ENCODE peak calls at places on chromosomes 3 and 15, in five cellular contexts. Y, V, Q, U and R are unnamed samples.

GRCh38 chr15:97684249-97684648 is 276.3 kb upstream of the ARRDC4 start:
- DNase-seq in Y (no peak), V (no peak), Q (no peak), U (no peak), R (no peak)

GRCh38 chr3:194773216-194773615 is 87.5 kb downstream of the FAM43A start:
- DNase-seq in Y (peak), V (no peak), Q (peak), U (no peak), R (no peak)

GRCh38 chr15:27587810-27588209 is 511.3 kb downstream of the OCA2 start:
- DNase-seq in Y (no peak), V (no peak), Q (no peak), U (peak), R (no peak)

GRCh38 chr15:84736375-84736774 is 12.0 kb upstream of the ZNF592 start:
- DNase-seq in Y (no peak), V (no peak), Q (peak), U (no peak), R (no peak)

GRCh38 chr15:101489633-101490407 is at the start of gene PCSK6:
- DNase-seq in Y (no peak), V (no peak), Q (peak), U (peak), R (peak)

GRCh38 chr15:87121357-87121756 is 1041.7 kb downstream of the AGBL1 start:
- DNase-seq in Y (no peak), V (no peak), Q (no peak), U (no peak), R (no peak)

GRCh38 chr3:45034612-45035252 is 8.6 kb downstream of the CLEC3B start:
- DNase-seq in Y (no peak), V (no peak), Q (peak), U (no peak), R (peak)

GRCh38 chr15:64044315-64045105 is 1.8 kb downstream of the DAPK2 start:
- DNase-seq in Y (no peak), V (no peak), Q (no peak), U (no peak), R (peak)

GRCh38 chr3:195031574-195032003 is 239.4 kb downstream of the XXYLT1 start:
- DNase-seq in Y (peak), V (peak), Q (no peak), U (no peak), R (no peak)

GRCh38 chr3:134839990-134840389 is 44.9 kb downstream of the EPHB1 start:
- DNase-seq in Y (no peak), V (no peak), Q (no peak), U (no peak), R (no peak)

GRCh38 chr3:188468196-188468595 is 314.2 kb downstream of the LPP start:
- DNase-seq in Y (peak), V (no peak), Q (no peak), U (no peak), R (no peak)

GRCh38 chr15:23648920-23649515 is 1.4 kb upstream of the MAGEL2 start:
- DNase-seq in Y (no peak), V (peak), Q (peak), U (peak), R (peak)

GRCh38 chr3:174397848-174398247 is 461.3 kb upstream of the NAALADL2 start:
- DNase-seq in Y (peak), V (peak), Q (no peak), U (no peak), R (no peak)

GRCh38 chr3:173395412-173396181 is 1.9 kb upstream of the NLGN1 start:
- DNase-seq in Y (peak), V (no peak), Q (peak), U (peak), R (peak)

GRCh38 chr3:99269606-99270355 is 368.3 kb upstream of the DCBLD2 start:
- DNase-seq in Y (no peak), V (no peak), Q (no peak), U (no peak), R (no peak)

GRCh38 chr3:66405701-66406091 is 95.1 kb downstream of the LRIG1 start:
- DNase-seq in Y (no peak), V (no peak), Q (peak), U (no peak), R (no peak)

GRCh38 chr3:102896851-102897621 is 462.2 kb downstream of the ZPLD1 start:
- DNase-seq in Y (no peak), V (no peak), Q (no peak), U (no peak), R (no peak)

GRCh38 chr3:142676151-142676550 is 47.7 kb upstream of the TRPC1 start:
- DNase-seq in Y (peak), V (no peak), Q (no peak), U (no peak), R (no peak)

GRCh38 chr3:69182588-69183299 is 60.3 kb upstream of the LMOD3 start:
- DNase-seq in Y (peak), V (no peak), Q (no peak), U (no peak), R (no peak)

GRCh38 chr15:62362608-62363007 is 197.5 kb upstream of the C2CD4B start:
- DNase-seq in Y (no peak), V (no peak), Q (no peak), U (no peak), R (no peak)

GRCh38 chr3:55000546-55000945 is 72.7 kb upstream of the LRTM1 start:
- DNase-seq in Y (no peak), V (no peak), Q (no peak), U (no peak), R (no peak)

GRCh38 chr3:185225523-185225922 is 28.3 kb downstream of the EHHADH start:
- DNase-seq in Y (no peak), V (no peak), Q (no peak), U (no peak), R (no peak)

GRCh38 chr15:91263632-91264477 is 163.8 kb downstream of the SV2B start:
- DNase-seq in Y (no peak), V (no peak), Q (peak), U (no peak), R (no peak)

GRCh38 chr15:96348112-96349027 is 17.9 kb downstream of the NR2F2 start:
- DNase-seq in Y (peak), V (no peak), Q (no peak), U (no peak), R (no peak)

GRCh38 chr15:64877435-64877834 is 34.3 kb upstream of the ANKDD1A start:
- DNase-seq in Y (peak), V (no peak), Q (peak), U (no peak), R (peak)

GRCh38 chr3:126555795-126556636 is 2.7 kb downstream of the C3orf22 start:
- DNase-seq in Y (no peak), V (no peak), Q (peak), U (no peak), R (peak)

GRCh38 chr3:71962561-71963240 is 177.8 kb upstream of the PROK2 start:
- DNase-seq in Y (no peak), V (no peak), Q (no peak), U (no peak), R (no peak)

GRCh38 chr3:128296469-128297251 is 143.4 kb downstream of the EEFSEC start:
- DNase-seq in Y (no peak), V (no peak), Q (no peak), U (no peak), R (peak)

GRCh38 chr15:45854455-45855202 is 219.8 kb downstream of the SQOR start:
- DNase-seq in Y (no peak), V (no peak), Q (no peak), U (no peak), R (no peak)

GRCh38 chr3:98994128-98994762 is 92.8 kb upstream of the DCBLD2 start:
- DNase-seq in Y (peak), V (peak), Q (no peak), U (no peak), R (no peak)

GRCh38 chr15:101001796-101002195 is 82.6 kb downstream of the LRRK1 start:
- DNase-seq in Y (no peak), V (no peak), Q (peak), U (no peak), R (no peak)

GRCh38 chr3:59609967-59610366 is 560.1 kb upstream of the CFAP20DC start:
- DNase-seq in Y (no peak), V (no peak), Q (no peak), U (no peak), R (no peak)

GRCh38 chr15:66698971-66699370 is 3.1 kb upstream of the SMAD6 start:
- DNase-seq in Y (no peak), V (no peak), Q (no peak), U (no peak), R (no peak)

GRCh38 chr15:89469331-89470107 is 26.9 kb downstream of the RHCG start:
- DNase-seq in Y (no peak), V (no peak), Q (no peak), U (no peak), R (no peak)
- TF ChIP-seq POLR2AphosphoS5 in Y (no peak), V (no peak), Q (no peak), U (no peak), R (no peak)

DNA sequence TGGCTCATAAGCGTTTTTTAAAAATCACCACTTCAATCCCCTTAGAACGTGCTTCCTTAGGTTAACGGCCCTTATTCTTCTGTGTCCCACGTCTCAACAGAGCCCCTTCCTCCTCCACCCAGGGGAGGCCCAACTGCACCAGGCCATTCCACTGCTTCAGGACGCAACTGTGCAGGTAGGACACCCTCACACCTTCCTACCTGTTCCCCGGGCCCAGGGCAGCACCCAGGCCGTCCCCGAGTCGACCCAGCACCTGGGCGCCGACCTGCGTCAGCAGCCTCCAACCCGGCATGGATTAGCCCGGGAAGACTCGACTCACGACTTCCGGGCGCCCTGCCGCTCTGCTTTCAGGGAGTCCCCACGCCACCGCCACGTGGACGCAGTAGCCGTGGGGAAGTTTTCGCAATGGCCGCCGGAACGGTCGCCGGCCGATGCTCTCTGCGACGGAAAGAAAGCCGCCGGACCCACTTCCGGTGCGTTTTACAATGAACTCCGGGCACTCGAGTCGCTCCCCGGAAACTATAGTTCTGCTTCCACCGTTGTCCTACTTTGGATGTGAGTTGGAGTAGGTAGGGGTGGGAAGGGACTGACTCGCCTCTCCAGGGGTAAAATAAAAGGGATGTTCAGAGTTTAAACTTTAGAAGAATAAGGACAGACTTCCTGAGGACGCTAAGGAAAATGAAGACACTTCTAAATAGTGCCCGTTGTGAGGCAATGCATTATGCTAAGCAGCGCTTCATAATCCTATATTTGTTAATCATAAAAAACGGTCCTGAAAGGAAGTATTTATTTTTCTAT is at the start of gene MRPL3:
- DNase-seq in Y (peak), V (peak), Q (peak), U (peak), R (peak)
- TF ChIP-seq POLR2A in Y (peak), V (peak), Q (peak), U (peak), R (no peak)

DNA sequence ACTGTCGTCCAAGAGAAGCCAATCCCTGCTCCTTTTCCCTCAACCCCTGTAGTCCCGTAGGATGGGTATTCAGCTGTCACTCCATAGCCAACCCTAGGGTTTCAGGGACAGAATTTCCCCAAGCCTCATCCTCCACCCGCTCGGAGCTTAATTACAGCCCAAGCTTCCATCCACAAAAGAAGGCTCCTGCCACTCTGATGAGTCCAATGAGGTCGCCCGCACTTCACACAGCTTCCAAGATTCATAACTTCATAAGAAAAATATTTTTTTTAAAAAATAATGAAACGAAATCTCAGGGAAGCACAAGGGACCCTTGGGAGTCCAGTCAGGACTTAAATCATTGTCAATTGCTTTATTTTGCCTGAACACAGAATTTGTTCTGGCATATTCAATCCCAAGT is 75.6 kb downstream of the SLC12A8 start:
- DNase-seq in Y (no peak), V (no peak), Q (no peak), U (no peak), R (no peak)
- TF ChIP-seq POLR2AphosphoS5 in Y (no peak), V (no peak), Q (no peak), U (no peak), R (no peak)

GRCh38 chr3:57078366-57079220 is 18.1 kb downstream of the SPATA12 start:
- DNase-seq in Y (peak), V (peak), Q (peak), U (peak), R (peak)
- TF ChIP-seq POLR2A in Y (no peak), V (no peak), Q (peak), U (no peak), R (no peak)

DNA sequence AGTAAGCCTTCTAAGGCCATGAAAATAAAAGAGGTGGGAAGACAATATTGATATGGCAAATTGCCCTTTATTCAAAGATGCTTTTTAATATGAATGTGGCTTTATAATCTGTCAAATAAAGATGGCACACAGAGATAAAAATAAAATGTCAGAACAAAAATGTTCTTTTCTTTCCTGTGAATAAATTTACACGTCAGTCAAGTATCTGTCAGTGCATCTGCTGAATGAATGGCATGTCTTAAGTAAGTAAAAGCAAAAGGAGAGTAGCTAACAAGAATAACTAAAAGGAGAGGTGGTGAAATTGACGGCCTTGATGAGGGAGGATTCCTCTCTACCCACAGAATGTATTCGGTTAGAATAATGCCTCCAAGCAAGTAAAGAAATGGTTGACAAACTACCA is 1021.7 kb upstream of the GBE1 start:
- DNase-seq in Y (no peak), V (no peak), Q (no peak), U (no peak), R (no peak)
- TF ChIP-seq POLR2AphosphoS5 in Y (no peak), V (no peak), Q (no peak), U (no peak), R (no peak)

GRCh38 chr15:34331809-34332208 is 5.8 kb downstream of the SLC12A6 start:
- DNase-seq in Y (no peak), V (no peak), Q (no peak), U (no peak), R (no peak)
- TF ChIP-seq POLR2A in Y (no peak), V (no peak), Q (no peak), U (no peak), R (no peak)

DNA sequence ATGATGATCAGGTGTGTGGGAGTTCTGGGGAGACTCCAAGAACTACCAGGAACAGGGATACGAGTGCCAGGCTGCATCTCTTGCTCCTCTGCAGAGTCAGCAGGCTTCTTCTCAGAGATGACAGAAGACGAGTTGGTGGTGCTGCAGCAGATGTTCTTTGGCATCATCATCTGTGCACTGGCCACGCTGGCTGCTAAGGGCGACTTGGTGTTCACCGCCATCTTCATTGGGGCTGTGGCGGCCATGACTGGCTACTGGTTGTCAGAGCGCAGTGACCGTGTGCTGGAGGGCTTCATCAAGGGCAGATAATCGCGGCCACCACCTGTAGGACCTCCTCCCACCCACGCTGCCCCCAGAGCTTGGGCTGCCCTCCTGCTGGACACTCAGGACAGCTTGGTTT is 7.9 kb downstream of the PRRT3 start:
- DNase-seq in Y (no peak), V (no peak), Q (no peak), U (no peak), R (no peak)
- TF ChIP-seq POLR2AphosphoS5 in Y (no peak), V (no peak), Q (no peak), U (no peak), R (no peak)

DNA sequence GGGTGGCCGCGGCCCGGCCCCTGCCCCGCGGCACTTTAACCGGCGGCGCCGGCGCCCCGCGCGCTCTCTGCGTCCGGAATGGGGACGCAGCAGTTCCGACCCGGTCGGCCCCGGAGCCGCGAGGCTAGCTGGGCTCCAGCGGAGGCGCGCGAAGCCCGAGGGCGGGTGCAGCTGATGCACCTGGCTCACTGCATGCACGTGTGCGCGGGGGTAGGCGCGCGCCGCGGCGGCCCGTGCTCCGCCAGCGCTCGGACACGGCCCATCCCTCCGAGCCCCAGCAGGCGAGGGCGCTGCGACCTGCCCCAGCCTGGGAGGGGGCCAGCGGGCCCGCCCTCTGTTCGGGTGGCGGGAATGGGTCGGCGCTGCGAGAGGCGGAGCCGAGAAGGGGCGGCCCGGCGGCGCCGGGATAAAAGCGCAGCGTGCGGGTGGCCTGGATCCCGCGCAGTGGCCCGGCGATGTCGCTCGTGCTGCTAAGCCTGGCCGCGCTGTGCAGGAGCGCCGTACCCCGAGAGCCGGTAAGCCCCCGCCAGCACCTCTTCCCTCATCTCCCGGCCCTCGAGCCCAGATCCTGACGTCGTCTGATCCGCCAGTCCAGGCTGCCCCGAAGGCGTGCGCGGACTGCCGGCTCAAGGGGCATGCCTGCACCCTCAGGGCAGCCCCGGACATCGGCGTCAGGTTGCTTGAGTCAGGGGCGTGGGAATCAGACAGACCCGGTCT is at the start of the genes CHDH and IL17RB:
- DNase-seq in Y (peak), V (peak), Q (peak), U (peak), R (peak)
- TF ChIP-seq POLR2A in Y (no peak), V (no peak), Q (peak), U (no peak), R (no peak)

DNA sequence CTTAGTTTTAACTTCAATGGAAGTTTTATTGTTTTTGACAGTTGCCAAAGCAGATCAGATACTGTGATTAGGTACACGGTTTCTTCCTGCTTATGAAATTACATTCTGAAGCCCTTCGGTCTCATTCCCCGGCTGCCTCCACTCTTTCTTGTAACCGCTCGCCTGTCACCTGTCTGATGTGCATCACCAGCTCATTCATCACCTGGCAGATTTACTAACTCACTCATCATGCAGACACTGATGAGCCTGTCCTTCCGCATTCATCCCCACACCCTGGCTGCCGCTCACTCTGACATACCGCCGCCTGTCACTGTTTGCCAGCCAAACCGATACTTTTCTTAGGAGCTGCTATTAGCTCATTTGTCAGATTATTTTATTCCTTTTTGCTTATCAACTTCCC is 82.8 kb upstream of the NSMCE3 start:
- DNase-seq in Y (no peak), V (no peak), Q (no peak), U (no peak), R (no peak)
- TF ChIP-seq POLR2AphosphoS5 in Y (no peak), V (no peak), Q (no peak), U (no peak), R (no peak)